ENCODE peak calls at places on chromosomes 2 and 18, in eight cellular contexts. X is tibial artery, V is right atrium auricular region, D is stomach, T is colonic mucosa, S is heart right ventricle, F is body of pancreas, L is hepatocyte. J is an unnamed sample.

GRCh38 chr2:37338933-37339332 is 5.5 kb upstream of the QPCT start:
- DNase-seq in X (no peak), V (no peak), D (no peak), T (no peak), S (no peak), F (no peak), L (no peak), J (no peak)

GRCh38 chr2:187084524-187084923 is 235.6 kb upstream of the ZSWIM2 start:
- DNase-seq in X (no peak), V (no peak), D (no peak), T (no peak), S (no peak), F (no peak), L (no peak), J (no peak)

GRCh38 chr2:239468491-239469017 is 67.7 kb upstream of the HDAC4 start:
- DNase-seq in X (peak; percentile 5), V (no peak), D (no peak), T (no peak), S (no peak), F (no peak), L (no peak), J (no peak)

GRCh38 chr18:28267878-28268625 is 91.1 kb upstream of the CDH2 start:
- DNase-seq in X (no peak), V (no peak), D (no peak), T (no peak), S (no peak), F (no peak), L (no peak), J (peak; percentile 20)

GRCh38 chr2:37599688-37600525 is 71.5 kb downstream of the CDC42EP3 start:
- DNase-seq in X (no peak), V (no peak), D (peak; percentile 48), T (no peak), S (no peak), F (peak; percentile 36), L (no peak), J (no peak)

GRCh38 chr2:56729212-56729611 is 545.4 kb downstream of the CCDC85A start:
- DNase-seq in X (no peak), V (no peak), D (no peak), T (no peak), S (no peak), F (no peak), L (no peak), J (no peak)

GRCh38 chr2:128455710-128456050 is 137.0 kb upstream of the HS6ST1 start:
- DNase-seq in X (peak; percentile 1), V (peak; percentile 32), D (no peak), T (no peak), S (no peak), F (no peak), L (no peak), J (no peak)

GRCh38 chr2:26317377-26318105 is 28.4 kb upstream of the SELENOI start:
- DNase-seq in X (no peak), V (no peak), D (no peak), T (no peak), S (no peak), F (no peak), L (no peak), J (no peak)

GRCh38 chr2:237000481-237000880 is 85.2 kb upstream of the COPS8 start:
- DNase-seq in X (no peak), V (no peak), D (no peak), T (no peak), S (no peak), F (no peak), L (no peak), J (no peak)

DNA sequence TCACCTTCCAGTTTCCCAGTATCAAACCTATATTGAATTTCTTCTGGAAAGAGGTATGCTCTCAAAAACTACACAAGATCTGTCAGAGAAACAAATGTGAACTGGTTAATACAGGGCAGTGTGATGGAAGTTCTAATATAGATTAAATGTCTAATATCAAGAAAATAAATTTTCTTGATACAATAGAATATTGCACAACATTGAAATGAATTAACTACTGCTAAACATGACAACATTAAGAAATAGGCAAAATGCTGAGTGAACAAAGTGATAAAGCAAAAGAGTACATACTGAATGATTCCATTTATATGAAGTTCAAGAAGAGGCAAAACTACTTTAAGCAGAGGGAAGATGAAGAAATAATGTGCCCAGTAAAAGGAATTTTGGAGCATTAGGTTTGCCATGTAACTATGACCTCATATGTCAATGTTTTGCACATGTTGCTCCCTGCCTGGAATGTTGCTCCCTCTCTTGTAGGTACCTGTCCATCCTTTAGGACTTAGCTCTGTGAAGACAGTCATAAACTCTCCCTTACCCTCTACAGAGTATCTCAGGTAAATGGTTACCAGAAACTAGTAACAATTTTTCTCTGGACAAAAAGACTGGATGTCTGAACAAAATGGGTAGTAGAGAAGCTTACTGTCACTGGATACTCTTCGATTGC is 339.0 kb downstream of the RAD51AP2 start:
- DNase-seq in X (no peak), V (no peak), D (no peak), T (no peak), S (no peak), F (no peak), L (no peak), J (no peak)
- H3K4me3 ChIP-seq in X (no peak overlapping the region), V (no peak overlapping the region), D (no peak overlapping the region), T (no peak overlapping the region), S (no peak overlapping the region), F (no peak overlapping the region), L (no peak overlapping the region), J (no peak overlapping the region)

GRCh38 chr2:157783180-157783579 is 93.0 kb downstream of the ACVR1 start:
- DNase-seq in X (no peak), V (no peak), D (no peak), T (no peak), S (no peak), F (peak; percentile 33), L (no peak), J (no peak)

GRCh38 chr2:157779794-157780193 is 96.3 kb downstream of the ACVR1 start:
- DNase-seq in X (no peak), V (no peak), D (no peak), T (no peak), S (no peak), F (no peak), L (no peak), J (no peak)

GRCh38 chr2:157784169-157784822 is 91.8 kb downstream of the ACVR1 start:
- DNase-seq in X (peak; percentile 65), V (peak; percentile 63), D (peak; percentile 80), T (peak; percentile 80), S (peak; percentile 34), F (peak; percentile 80), L (peak; percentile 31), J (peak; percentile 73)

GRCh38 chr2:157780211-157780610 is 95.9 kb downstream of the ACVR1 start:
- DNase-seq in X (no peak), V (no peak), D (no peak), T (no peak), S (no peak), F (no peak), L (no peak), J (no peak)

GRCh38 chr2:157782057-157782845 is 93.9 kb downstream of the ACVR1 start:
- DNase-seq in X (no peak), V (no peak), D (no peak), T (no peak), S (peak; percentile 15), F (no peak), L (no peak), J (no peak)
- TF ChIP-seq CTCF in X (peak; percentile 40), V (peak; percentile 27), D (no peak), T (no peak), S (peak; percentile 34), F (peak; percentile 16), L (peak; percentile 32), J (peak; percentile 33)

GRCh38 chr2:99725810-99726209 is 236.0 kb upstream of the REV1 start:
- DNase-seq in X (no peak), V (no peak), D (no peak), T (no peak), S (no peak), F (no peak), L (no peak), J (no peak)

GRCh38 chr2:99729104-99729503 is 239.3 kb upstream of the REV1 start:
- DNase-seq in X (no peak), V (no peak), D (no peak), T (no peak), S (no peak), F (no peak), L (no peak), J (no peak)

GRCh38 chr2:99723632-99724031 is 233.8 kb upstream of the REV1 start:
- DNase-seq in X (no peak), V (no peak), D (no peak), T (no peak), S (no peak), F (no peak), L (no peak), J (no peak)

GRCh38 chr2:99728166-99728565 is 238.3 kb upstream of the REV1 start:
- DNase-seq in X (no peak), V (no peak), D (no peak), T (no peak), S (no peak), F (no peak), L (no peak), J (no peak)

GRCh38 chr2:99727199-99727598 is 237.4 kb upstream of the REV1 start:
- DNase-seq in X (no peak), V (no peak), D (no peak), T (no peak), S (no peak), F (no peak), L (no peak), J (no peak)
- H3K4me3 ChIP-seq in X (no peak overlapping the region), V (no peak overlapping the region), D (no peak overlapping the region), T (no peak overlapping the region), S (peak overlapping the region; percentile 3), F (no peak overlapping the region), L (no peak overlapping the region), J (no peak overlapping the region)

DNA sequence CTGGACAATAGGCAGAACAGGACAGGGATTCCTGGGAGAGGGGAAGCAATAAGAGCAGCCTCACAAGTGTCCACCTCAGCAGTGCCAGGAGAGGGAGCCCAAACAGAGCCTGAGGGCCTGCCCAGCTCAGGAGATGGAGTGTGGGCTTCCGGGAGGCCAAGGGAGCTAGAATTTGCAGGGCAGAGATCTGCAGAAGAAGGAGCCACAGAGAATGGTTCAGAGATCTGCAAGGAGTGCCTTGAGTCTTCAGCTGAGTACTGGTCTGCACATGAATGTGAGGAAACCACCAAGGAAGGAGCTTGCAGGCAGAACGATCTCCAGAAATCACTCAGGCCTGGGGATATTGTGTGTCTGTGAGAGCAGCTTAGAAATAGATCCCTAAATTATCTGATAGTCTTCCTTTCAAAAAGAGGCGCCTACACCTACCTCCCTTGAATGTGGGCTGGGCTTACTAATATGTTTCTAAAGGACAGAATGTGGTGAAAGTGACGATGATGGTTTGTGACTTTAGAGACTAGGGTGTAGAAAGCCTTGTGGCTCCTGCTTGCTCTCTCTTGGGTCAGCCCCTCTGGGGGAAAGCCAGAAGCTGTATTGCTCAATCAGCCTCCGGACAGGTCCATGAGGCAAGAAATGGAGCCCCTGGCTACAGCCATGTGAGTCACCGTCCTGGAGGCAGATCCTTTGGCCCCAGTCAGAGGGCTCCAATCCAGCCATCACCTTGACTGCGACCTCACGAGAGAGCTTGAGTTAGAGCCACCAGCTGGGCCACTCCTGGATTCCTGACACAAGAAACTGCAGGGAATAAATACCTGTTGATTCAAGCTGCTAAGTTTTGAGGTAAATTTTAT is 7.6 kb upstream of the LPIN1 start:
- DNase-seq in X (peak; percentile 90), V (peak; percentile 90), D (peak; percentile 66), T (peak; percentile 51), S (peak; percentile 56), F (peak; percentile 70), L (peak; percentile 77), J (peak; percentile 61)
- TF ChIP-seq CTCF in X (peak; percentile 26), V (no peak), D (peak; percentile 64), T (peak; percentile 36), S (peak; percentile 58), F (peak; percentile 39), L (peak; percentile 53), J (peak; percentile 73)